ENCODE peak calls at places on chromosomes 2 and 18, in seven cellular contexts. U is hippocampal formation; T is globus pallidus; Z is activated CD4-positive, alpha-beta T cell treated with anti-CD3 and anti-CD28 coated beads for 4 hours; C is hypothalamus; R is activated CD8-positive, alpha-beta memory T cell treated with anti-CD3 and anti-CD28 coated beads, Interleukin-2, amount 10 ng/mL, durations not matched to agents 7 days and 5 days; G is renal cortical epithelial cell. E is an unnamed sample.

GRCh38 chr18:51478908-51479307 is 281.4 kb upstream of the MEX3C start:
- DNase-seq in U (no peak), T (no peak), Z (no peak), C (no peak), R (no peak), G (no peak), E (no peak)

GRCh38 chr2:63048367-63049171 is 2.1 kb upstream of the OTX1 start:
- DNase-seq in U (no peak), T (no peak), Z (no peak), C (no peak), R (no peak), G (no peak), E (no peak)

GRCh38 chr2:46151582-46151981 is 145.6 kb upstream of the EPAS1 start:
- DNase-seq in U (no peak), T (no peak), Z (no peak), C (no peak), R (no peak), G (no peak), E (no peak)

GRCh38 chr2:216170362-216170761 is 61.2 kb downstream of the XRCC5 start:
- DNase-seq in U (no peak), T (no peak), Z (no peak), C (no peak), R (no peak), G (no peak), E (no peak)

GRCh38 chr18:46278481-46279465 is 174.6 kb downstream of the HAUS1 start:
- DNase-seq in U (no peak), T (no peak), Z (no peak), C (no peak), R (no peak), G (peak), E (no peak)

GRCh38 chr2:31729442-31730092 is 148.8 kb upstream of the SRD5A2 start:
- DNase-seq in U (no peak), T (no peak), Z (no peak), C (no peak), R (no peak), G (peak), E (peak)

GRCh38 chr18:36130039-36130831 is 536 bp downstream of the ELP2 start:
- DNase-seq in U (no peak), T (no peak), Z (no peak), C (no peak), R (no peak), G (no peak), E (no peak)

GRCh38 chr18:46320928-46321855 is 217.0 kb downstream of the HAUS1 start:
- DNase-seq in U (no peak), T (no peak), Z (no peak), C (no peak), R (no peak), G (peak), E (no peak)

GRCh38 chr18:30903566-30903965 is 139.0 kb downstream of the DSC3 start:
- DNase-seq in U (no peak), T (no peak), Z (no peak), C (no peak), R (no peak), G (peak), E (no peak)

GRCh38 chr2:97740590-97741182 is 27.3 kb downstream of the ZAP70 start:
- DNase-seq in U (no peak), T (no peak), Z (peak), C (no peak), R (peak), G (peak), E (no peak)

GRCh38 chr2:141058552-141058951 is 1072.3 kb downstream of the LRP1B start:
- DNase-seq in U (no peak), T (no peak), Z (no peak), C (no peak), R (no peak), G (no peak), E (no peak)

GRCh38 chr18:7059276-7059675 is 58.3 kb downstream of the LAMA1 start:
- DNase-seq in U (no peak), T (no peak), Z (no peak), C (no peak), R (no peak), G (peak), E (no peak)

GRCh38 chr2:20637147-20637546 is 13.8 kb downstream of the HS1BP3 start:
- DNase-seq in U (no peak), T (no peak), Z (no peak), C (peak), R (no peak), G (no peak), E (no peak)

GRCh38 chr2:188787661-188788044 is 186.5 kb upstream of the COL3A1 start:
- DNase-seq in U (no peak), T (no peak), Z (no peak), C (no peak), R (no peak), G (no peak), E (no peak)

GRCh38 chr2:39419282-39420223 is 17.5 kb downstream of the MAP4K3 start:
- DNase-seq in U (no peak), T (no peak), Z (no peak), C (no peak), R (no peak), G (no peak), E (no peak)

GRCh38 chr2:62287335-62287734 is 91.4 kb downstream of the B3GNT2 start:
- DNase-seq in U (no peak), T (no peak), Z (no peak), C (no peak), R (no peak), G (no peak), E (no peak)

GRCh38 chr2:239590995-239591915 is 190.4 kb upstream of the HDAC4 start:
- DNase-seq in U (no peak), T (no peak), Z (no peak), C (no peak), R (no peak), G (no peak), E (no peak)

E was measured in AML-193.